ENCODE peak calls at places on chromosome 1, in four cellular contexts. B is breast epithelium, L is tibial artery, Y is psoas muscle. U is an unnamed sample.
A peak's percentile ranks its signal among the peaks of the same experiment; 100 is the strongest.

GRCh38 chr1:116571215-116571919 is 541 bp upstream of the CD58 start:
- DNase-seq in L (no peak), Y (no peak), B (no peak), U (no peak)

GRCh38 chr1:112888630-112889029 is 67.4 kb downstream of the SLC16A1 start:
- DNase-seq in L (no peak), Y (no peak), B (no peak), U (no peak)

GRCh38 chr1:174077755-174078490 is 55.8 kb upstream of the RC3H1 start:
- DNase-seq in B (no peak), L (no peak), Y (no peak), U (no peak)

GRCh38 chr1:56295949-56296929 is 283.1 kb downstream of the PLPP3 start:
- DNase-seq in B (no peak), Y (no peak), L (no peak), U (no peak)

GRCh38 chr1:228734881-228735801 is at the start of gene RHOU:
- DNase-seq in B (peak; percentile 79), L (peak; percentile 63), Y (peak; percentile 80), U (peak; percentile 79)

GRCh38 chr1:43639990-43640794 is 9.8 kb upstream of the KDM4A start:
- DNase-seq in B (no peak), L (no peak), Y (no peak), U (no peak)

GRCh38 chr1:176696109-176696508 is 233.1 kb downstream of the PAPPA2 start:
- DNase-seq in L (no peak), Y (peak; percentile 44), B (no peak), U (no peak)

GRCh38 chr1:21966247-21967000 is 10.4 kb upstream of the CELA3B start:
- DNase-seq in Y (no peak), B (no peak), L (no peak), U (no peak)

GRCh38 chr1:65264197-65264929 is 45.0 kb upstream of the DNAJC6 start:
- DNase-seq in Y (no peak), L (no peak), B (no peak), U (peak; percentile 18)

GRCh38 chr1:2962541-2962940 is 58.7 kb upstream of the ACTRT2 start:
- DNase-seq in L (no peak), B (no peak), Y (no peak), U (no peak)

GRCh38 chr1:209513226-209513625 is 70.3 kb upstream of the CAMK1G start:
- DNase-seq in L (no peak), B (no peak), Y (no peak), U (no peak)

GRCh38 chr1:159171688-159172501 is 480 bp downstream of the CADM3 start:
- DNase-seq in L (peak; percentile 33), B (no peak), Y (peak; percentile 14), U (no peak)

GRCh38 chr1:213122514-213122929 is 71.5 kb downstream of the RPS6KC1 start:
- DNase-seq in Y (no peak), L (no peak), B (no peak), U (no peak)

DNA sequence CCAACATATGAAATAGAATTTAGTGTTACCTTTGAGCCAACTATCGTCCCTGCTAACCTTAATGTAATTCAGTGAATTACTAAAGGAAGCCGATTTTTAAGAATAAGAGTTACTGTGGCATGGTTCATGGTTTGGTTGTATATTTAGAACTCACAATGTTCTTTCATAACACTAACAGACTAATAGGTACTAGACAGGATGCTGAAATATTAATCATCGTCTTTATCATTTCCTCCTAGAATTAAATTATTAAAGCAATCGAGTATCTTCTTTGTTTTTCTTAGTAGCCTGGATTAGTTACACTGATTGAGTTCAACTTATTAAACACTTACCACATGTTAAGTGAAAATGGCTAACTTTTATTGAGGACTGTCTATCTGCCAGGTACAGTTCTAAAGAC is 47.7 kb downstream of the TARBP1 start:
- DNase-seq in L (no peak), Y (no peak), B (no peak), U (no peak)
- H3K36me3 ChIP-seq in L (peaks cover 8% of the 10 kb centered on the region), Y (peaks cover 4% of the 10 kb centered on the region), B (no peaks in the 10 kb centered on the region), U (peaks cover 61% of the 10 kb centered on the region)

GRCh38 chr1:4275083-4275482 is 375.0 kb upstream of the C1orf174 start:
- DNase-seq in L (no peak), Y (no peak), B (no peak), U (no peak)
- H3K9me3 ChIP-seq in L (no peaks in the 10 kb centered on the region), Y (no peaks in the 10 kb centered on the region), B (peaks cover 24% of the 10 kb centered on the region), U (peaks cover 34% of the 10 kb centered on the region)

DNA sequence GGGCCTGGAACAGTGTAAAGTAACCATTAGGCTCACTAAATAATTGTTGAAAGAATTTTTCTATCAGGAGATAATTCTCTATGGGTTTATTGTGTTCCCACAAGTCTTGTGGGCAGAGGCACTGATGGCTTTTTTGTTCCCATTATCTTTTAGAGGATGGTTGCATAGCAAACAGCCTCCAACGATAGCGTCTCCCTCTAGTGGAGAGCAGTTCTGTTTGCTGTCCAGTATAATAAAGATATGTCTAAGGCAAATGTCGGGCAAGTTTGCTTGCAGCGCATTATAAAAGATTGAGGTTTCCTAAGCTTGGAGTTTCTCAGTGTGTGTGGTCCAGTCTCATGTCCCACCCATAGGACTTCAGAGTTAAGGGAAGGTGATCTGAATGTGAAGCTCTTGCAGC is 1.3 kb upstream of the SLC6A17 start:
- DNase-seq in L (no peak), Y (no peak), B (no peak), U (no peak)
- TF ChIP-seq CTCF in L (no peak), Y (no peak), B (no peak), U (peak; percentile 11)

DNA sequence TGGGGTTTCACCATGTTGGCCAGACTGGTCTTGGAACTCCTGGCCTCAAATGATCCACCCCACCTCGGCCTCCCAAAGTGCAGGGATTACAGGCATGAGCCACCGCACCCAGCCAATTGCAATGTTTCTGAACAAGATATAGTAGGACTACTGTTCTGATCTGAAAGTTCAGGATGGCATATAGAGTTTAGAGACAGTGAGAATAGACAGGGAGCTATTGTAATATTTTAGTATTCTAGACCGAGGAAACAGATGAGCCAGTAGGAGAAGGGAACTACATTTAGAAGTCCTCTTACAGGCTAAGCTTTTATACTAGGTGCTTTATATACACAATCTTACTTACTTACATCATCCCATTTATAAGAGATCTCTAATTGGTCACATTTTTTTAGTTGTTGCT is 33.1 kb downstream of the SOAT1 start:
- DNase-seq in L (no peak), B (no peak), Y (no peak), U (no peak)
- H3K36me3 ChIP-seq in L (no peaks in the 10 kb centered on the region), B (no peaks in the 10 kb centered on the region), Y (no peaks in the 10 kb centered on the region), U (peaks cover 13% of the 10 kb centered on the region)

DNA sequence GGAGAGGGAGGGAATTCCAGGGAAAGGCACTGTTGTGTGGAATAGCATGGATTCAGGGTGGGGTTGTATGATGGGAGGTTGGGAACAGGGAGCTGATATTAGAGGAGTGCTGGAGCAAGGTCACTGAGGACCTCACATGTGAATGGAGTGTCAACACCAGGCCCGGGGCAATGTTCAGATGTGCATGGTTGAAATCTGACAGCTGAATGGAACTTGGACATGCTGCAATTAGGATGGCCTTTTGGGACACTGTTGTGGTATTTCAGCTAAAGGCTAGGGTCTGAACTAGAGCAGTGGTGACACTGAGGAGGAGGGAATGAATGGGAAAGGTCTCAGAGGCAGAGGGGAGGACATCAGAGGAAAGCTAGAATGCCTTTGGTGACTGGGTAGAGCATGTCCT is 25.0 kb downstream of the ZSCAN20 start:
- DNase-seq in L (no peak), B (no peak), Y (no peak), U (no peak)
- H3K9me3 ChIP-seq in L (peaks cover 11% of the 10 kb centered on the region), B (peaks cover 60% of the 10 kb centered on the region), Y (peaks cover 40% of the 10 kb centered on the region), U (peaks cover 60% of the 10 kb centered on the region)

DNA sequence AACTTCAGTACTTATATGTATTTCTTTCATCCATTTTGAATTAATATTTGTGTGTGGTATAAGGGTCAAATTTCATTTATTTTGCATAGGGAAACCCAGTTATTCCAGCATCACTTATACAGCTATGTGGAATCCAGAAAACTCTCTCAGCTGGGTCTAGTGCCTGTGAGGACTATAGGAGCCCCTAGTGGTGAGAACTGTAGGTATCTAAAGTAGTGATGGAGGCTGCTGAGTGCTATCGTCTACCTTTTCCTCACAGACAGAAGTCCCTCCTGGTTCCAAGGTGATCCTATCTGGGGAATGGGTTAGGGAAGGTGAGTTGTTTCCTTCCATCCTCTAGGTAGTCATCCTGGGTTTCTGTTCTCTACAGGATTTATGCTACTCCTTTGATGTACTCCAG is 352.0 kb upstream of the C1orf87 start:
- DNase-seq in Y (no peak), L (no peak), B (no peak), U (no peak)
- TF ChIP-seq CTCF in Y (no peak), L (peak; percentile 19), B (no peak), U (peak; percentile 36)

GRCh38 chr1:66985835-66986234 is 61.0 kb downstream of the MIER1 start:
- DNase-seq in B (no peak), Y (no peak), L (no peak), U (no peak)
- H3K36me3 ChIP-seq in B (peaks cover 5% of the 10 kb centered on the region), Y (no peaks in the 10 kb centered on the region), L (peaks cover 42% of the 10 kb centered on the region), U (peaks cover 73% of the 10 kb centered on the region)

GRCh38 chr1:14189381-14189780 is 409.1 kb upstream of the KAZN start:
- DNase-seq in Y (no peak), B (no peak), L (no peak), U (no peak)
- H3K9me3 ChIP-seq in Y (no peaks in the 10 kb centered on the region), B (no peaks in the 10 kb centered on the region), L (no peaks in the 10 kb centered on the region), U (no peaks in the 10 kb centered on the region)

GRCh38 chr1:54054438-54054749 is 986 bp downstream of the TCEANC2 start:
- DNase-seq in B (no peak), L (no peak), Y (no peak), U (no peak)
- TF ChIP-seq CTCF in B (no peak), L (no peak), Y (no peak), U (no peak)